ENCODE peak calls at places on chromosomes 3 and 15, in ten cellular contexts. P, N, F, Q, B, E, I, J, G and U are unnamed samples.

GRCh38 chr3:59426851-59427565 is 377.2 kb upstream of the CFAP20DC start:
- DNase-seq in E (no peak), J (peak), G (no peak), Q (peak), P (no peak), N (no peak), F (no peak), I (peak), B (peak), U (no peak)

GRCh38 chr3:8990266-8991215 is 27.3 kb upstream of the RAD18 start:
- DNase-seq in P (no peak), G (no peak), B (peak), I (peak), N (no peak), F (no peak), Q (peak), E (no peak), J (no peak), U (no peak)

GRCh38 chr3:119293761-119294401 is at the start of gene ARHGAP31:
- DNase-seq in B (peak), P (peak), G (peak), I (peak), J (peak), F (peak), Q (peak), N (no peak), E (peak), U (no peak)

GRCh38 chr3:69695443-69695842 is 43.8 kb upstream of the MITF start:
- DNase-seq in B (no peak), G (no peak), E (no peak), N (no peak), Q (no peak), F (no peak), J (no peak), I (no peak), P (no peak), U (no peak)

GRCh38 chr3:111080357-111080937 is 8.8 kb downstream of the NECTIN3 start:
- DNase-seq in J (no peak), G (no peak), N (no peak), P (no peak), F (no peak), B (peak), I (no peak), Q (peak), E (no peak), U (peak)

GRCh38 chr3:100072328-100073048 is 41.8 kb downstream of the FILIP1L start:
- DNase-seq in E (no peak), G (no peak), P (peak), N (no peak), Q (peak), F (no peak), I (no peak), J (no peak), B (no peak), U (no peak)

GRCh38 chr3:183487046-183487445 is 58.6 kb upstream of the MCF2L2 start:
- DNase-seq in E (no peak), J (peak), G (no peak), Q (no peak), P (no peak), F (no peak), I (no peak), B (no peak), N (no peak), U (no peak)

GRCh38 chr15:74196175-74196574 is 6.4 kb downstream of the STRA6 start:
- DNase-seq in E (no peak), Q (peak), P (no peak), B (peak), N (no peak), F (peak), J (peak), I (peak), G (no peak), U (peak)

GRCh38 chr3:13858768-13859520 is 20.9 kb downstream of the WNT7A start:
- DNase-seq in P (no peak), J (no peak), G (no peak), N (no peak), I (no peak), F (no peak), Q (no peak), B (no peak), E (no peak), U (no peak)

GRCh38 chr3:53630547-53630946 is 136.1 kb downstream of the CACNA1D start:
- DNase-seq in P (no peak), N (no peak), E (no peak), B (no peak), G (no peak), F (no peak), I (no peak), Q (no peak), J (no peak), U (peak)

GRCh38 chr3:156631323-156631722 is 43.1 kb upstream of the TIPARP start:
- DNase-seq in P (no peak), G (no peak), N (no peak), B (no peak), J (no peak), F (no peak), Q (no peak), E (no peak), I (no peak), U (no peak)

GRCh38 chr3:138364356-138365252 is 16.2 kb downstream of the MRAS start:
- DNase-seq in N (no peak), G (peak), J (no peak), E (no peak), F (no peak), P (no peak), Q (no peak), I (no peak), B (no peak), U (no peak)

GRCh38 chr3:196968233-196969000 is at the start of gene PIGZ:
- DNase-seq in G (peak), Q (peak), P (peak), B (no peak), J (no peak), I (peak), F (no peak), E (peak), N (no peak), U (no peak)

GRCh38 chr15:59583088-59583487 is 28.5 kb upstream of the GCNT3 start:
- DNase-seq in P (no peak), B (no peak), J (no peak), I (no peak), N (no peak), E (no peak), Q (no peak), G (no peak), F (no peak), U (no peak)

GRCh38 chr15:90037961-90038633 is 37.0 kb downstream of the ZNF710 start:
- DNase-seq in G (peak), P (peak), Q (peak), E (no peak), N (no peak), B (peak), J (no peak), F (no peak), I (peak), U (no peak)

GRCh38 chr3:78918361-78919020 is 849.3 kb downstream of the ROBO1 start:
- DNase-seq in E (no peak), I (no peak), N (no peak), Q (no peak), B (peak), G (no peak), J (no peak), F (no peak), P (peak), U (no peak)

GRCh38 chr3:105359098-105359762 is 7.5 kb upstream of the ALCAM start:
- DNase-seq in J (no peak), N (no peak), B (peak), F (no peak), G (no peak), E (no peak), P (no peak), I (peak), Q (peak), U (no peak)

GRCh38 chr3:195550723-195551122 is 7.6 kb upstream of the PPP1R2 start:
- DNase-seq in F (no peak), E (no peak), B (no peak), I (no peak), G (no peak), J (no peak), N (no peak), P (peak), Q (no peak), U (no peak)

GRCh38 chr15:83919319-83919830 is 265.5 kb downstream of the ADAMTSL3 start:
- DNase-seq in G (no peak), Q (no peak), E (no peak), N (no peak), F (no peak), J (no peak), B (no peak), I (no peak), P (peak), U (no peak)
- H3K4me3 ChIP-seq in G (no peak), Q (no peak), E (no peak), N (no peak), F (no peak), J (no peak), B (no peak), I (no peak), P (peak), U (no peak)

DNA sequence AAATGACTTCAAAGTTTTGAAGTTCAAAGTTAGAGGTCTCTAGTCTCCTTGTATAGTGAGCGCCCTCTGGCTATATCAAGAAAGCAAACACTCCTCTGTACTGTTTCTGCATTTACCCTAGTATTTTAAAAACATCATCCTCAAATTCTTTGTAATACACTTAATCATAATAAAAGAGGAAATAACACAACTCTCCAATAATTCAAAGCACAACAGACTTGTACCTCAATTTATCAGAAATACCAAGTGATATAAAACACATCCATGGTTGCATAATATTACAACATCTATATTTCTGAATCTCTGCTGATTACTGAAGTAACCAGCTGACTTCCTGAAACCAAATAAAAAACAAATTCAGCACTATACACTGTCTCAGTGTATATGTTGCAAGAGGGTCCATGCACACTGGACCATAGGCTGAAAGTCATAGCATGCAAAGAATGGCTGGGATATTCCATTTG is 12.5 kb downstream of the PLOD2 start:
- DNase-seq in E (no peak), P (no peak), N (no peak), B (peak), Q (peak), G (no peak), I (no peak), F (no peak), J (no peak), U (no peak)
- TF ChIP-seq CTCF in E (no peak), P (no peak), N (no peak), B (peak), Q (peak), G (no peak), I (peak), F (peak), J (peak), U (peak)

GRCh38 chr3:141528837-141529236 is 42.0 kb downstream of the RASA2 start:
- DNase-seq in Q (no peak), G (no peak), E (no peak), B (no peak), J (no peak), N (no peak), I (no peak), F (no peak), P (no peak), U (no peak)

GRCh38 chr3:141532609-141533008 is 45.8 kb downstream of the RASA2 start:
- DNase-seq in P (no peak), E (no peak), N (no peak), G (no peak), Q (no peak), I (no peak), J (no peak), F (no peak), B (no peak), U (no peak)

GRCh38 chr3:141529256-141530132 is 42.7 kb downstream of the RASA2 start:
- DNase-seq in J (no peak), F (no peak), I (no peak), B (no peak), G (no peak), Q (no peak), E (no peak), P (no peak), N (no peak), U (peak)

GRCh38 chr3:141526709-141527108 is 39.9 kb downstream of the RASA2 start:
- DNase-seq in I (no peak), J (no peak), Q (no peak), G (no peak), B (no peak), P (no peak), N (no peak), E (no peak), F (no peak), U (no peak)

DNA sequence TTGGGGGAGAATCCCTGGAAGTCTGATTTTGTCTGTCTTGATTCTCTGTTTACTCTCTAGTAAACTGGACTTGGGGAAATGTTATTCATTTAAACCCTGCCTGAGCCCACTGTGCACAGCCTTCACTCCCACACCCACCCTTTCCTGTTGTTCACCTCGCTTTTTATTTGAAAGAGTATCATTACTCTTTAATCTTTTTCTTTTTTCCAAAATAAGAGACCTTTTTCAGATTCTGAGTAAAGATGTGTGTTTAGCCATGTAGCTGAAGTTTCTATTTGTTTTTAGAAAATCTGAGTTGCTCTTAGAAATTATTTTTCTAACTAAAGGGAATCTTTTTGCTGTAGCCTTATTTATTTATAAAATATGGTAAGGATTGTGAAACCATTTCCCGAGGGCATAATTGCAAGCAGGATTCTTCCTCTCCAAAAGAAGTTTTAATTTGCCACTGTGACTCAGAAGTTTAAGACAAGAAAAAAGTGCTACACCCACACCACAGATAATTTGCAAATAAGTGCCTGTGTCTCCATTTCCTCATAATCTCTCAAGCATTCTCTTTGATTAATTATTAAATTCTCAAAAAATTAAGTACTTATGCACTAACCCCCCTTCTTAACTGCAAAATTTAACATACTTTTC is 43.4 kb downstream of the RASA2 start:
- DNase-seq in E (no peak), I (peak), F (no peak), N (no peak), G (no peak), P (no peak), B (peak), J (no peak), Q (peak), U (peak)
- H3K4me3 ChIP-seq in E (no peak), I (peak), F (no peak), N (no peak), G (peak), P (no peak), B (peak), J (no peak), Q (no peak), U (no peak)

DNA sequence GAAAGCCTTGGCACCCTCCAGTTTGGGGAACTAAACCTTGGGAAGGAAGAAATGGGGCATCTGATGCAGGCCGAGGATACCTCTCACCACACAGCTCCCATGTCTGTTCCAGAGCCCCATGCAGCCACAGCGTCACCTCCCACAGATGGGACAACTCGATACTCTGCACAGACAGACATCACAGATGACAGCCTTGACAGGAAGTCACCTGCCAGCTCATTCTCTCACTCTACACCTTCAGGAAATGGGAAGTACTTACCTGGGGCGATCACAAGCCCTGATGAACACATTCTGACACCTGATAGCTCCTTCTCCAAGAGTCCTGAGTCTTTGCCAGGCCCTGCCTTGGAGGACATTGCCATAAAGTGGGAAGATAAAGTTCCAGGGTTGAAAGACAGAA is 7.7 kb downstream of the MAP1A start:
- DNase-seq in F (no peak), G (no peak), N (peak), P (no peak), Q (no peak), J (no peak), E (no peak), B (no peak), I (no peak), U (no peak)
- TF ChIP-seq CTCF in F (no peak), G (no peak), N (no peak), P (no peak), Q (no peak), J (no peak), E (no peak), B (no peak), I (no peak), U (no peak)

DNA sequence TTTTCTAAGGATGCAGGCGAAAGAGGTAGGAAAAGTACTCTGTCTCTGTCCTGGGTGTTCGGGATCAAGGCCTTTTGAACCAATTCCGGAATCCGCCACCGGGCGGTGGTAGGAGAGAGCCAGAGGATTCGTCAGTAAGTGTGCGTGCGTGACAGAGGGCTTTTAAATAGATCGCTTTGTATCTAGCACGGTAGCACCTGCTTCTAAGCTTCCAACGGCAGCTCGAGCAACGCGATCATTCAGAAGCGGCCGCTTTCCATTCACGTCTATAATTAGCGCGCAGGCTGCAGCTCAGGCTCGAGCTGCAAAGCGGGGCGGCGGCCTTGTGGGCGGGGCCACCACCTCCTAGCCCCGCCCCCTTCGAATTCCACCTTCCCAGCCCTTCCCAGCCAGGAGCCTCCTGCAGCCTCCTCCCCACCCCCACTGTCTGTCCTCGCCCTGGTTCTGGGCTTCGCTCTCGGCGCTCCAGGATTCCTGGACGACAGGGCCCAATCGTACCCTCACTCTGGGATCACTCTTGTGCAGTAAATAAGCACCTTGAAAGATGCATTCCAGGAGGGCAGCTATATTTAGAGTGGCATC is 224.3 kb upstream of the TPRG1 start:
- DNase-seq in P (peak), N (peak), F (peak), G (peak), J (peak), Q (peak), E (peak), I (peak), B (peak), U (peak)
- H3K4me3 ChIP-seq in P (no peak), N (peak), F (peak), G (peak), J (peak), Q (peak), E (no peak), I (peak), B (peak), U (peak)

GRCh38 chr15:78076231-78077052 is 1.1 kb downstream of the TBC1D2B start:
- DNase-seq in Q (no peak), E (peak), I (no peak), G (no peak), N (no peak), B (no peak), P (no peak), J (no peak), F (no peak), U (no peak)
- TF ChIP-seq CTCF in Q (peak), E (no peak), I (peak), G (no peak), N (no peak), B (peak), P (no peak), J (no peak), F (no peak), U (peak)

DNA sequence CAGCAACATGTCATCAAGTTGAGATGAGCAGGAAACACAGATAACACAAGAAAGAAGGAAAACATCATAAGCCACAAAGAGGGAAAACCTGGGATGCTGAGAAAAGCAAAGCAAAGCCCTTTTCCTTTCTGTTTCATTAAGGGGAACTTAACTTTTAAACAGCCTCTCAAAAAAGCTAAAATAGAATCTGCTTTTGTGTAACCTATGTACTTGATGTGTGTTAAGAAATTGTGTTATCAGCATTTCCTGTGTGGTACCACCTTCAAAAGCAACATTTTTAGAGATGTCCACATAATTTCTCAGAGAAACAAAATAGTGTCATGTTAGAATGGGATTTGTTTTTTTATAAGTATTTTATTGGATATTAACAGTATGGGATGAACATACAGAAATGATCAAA is 206.2 kb downstream of the IL20RB start:
- DNase-seq in P (no peak), I (no peak), G (no peak), E (no peak), B (no peak), Q (no peak), F (no peak), N (no peak), J (no peak), U (no peak)
- H3K4me3 ChIP-seq in P (peak), I (no peak), G (no peak), E (no peak), B (no peak), Q (no peak), F (no peak), N (no peak), J (no peak), U (no peak)

GRCh38 chr3:51337666-51338065 is 47.4 kb upstream of the MANF start:
- DNase-seq in F (no peak), G (no peak), J (no peak), B (no peak), N (no peak), E (no peak), I (no peak), Q (no peak), P (no peak), U (no peak)
- TF ChIP-seq CTCF in F (no peak), G (no peak), J (no peak), B (no peak), N (no peak), E (no peak), I (no peak), Q (no peak), P (no peak), U (no peak)